ENCODE peak calls at places on chromosomes 11 and 22, in seven cellular contexts. T is ovary, F is endodermal cell, Y is H1, L is IMR-90, O is fibroblast of lung, B is right lobe of liver. Q is an unnamed sample.
A peak's percentile ranks its signal among the peaks of the same experiment; 100 is the strongest.

GRCh38 chr22:46078241-46079092 is 71.9 kb upstream of the PPARA start:
- DNase-seq in T (peak; percentile 82), F (no peak), Y (no peak), L (no peak), O (peak; percentile 84), B (peak; percentile 75), Q (peak; percentile 89)

GRCh38 chr11:65334696-65335295 is 1.1 kb downstream of the DPF2 start:
- DNase-seq in T (no peak), F (no peak), Y (no peak), L (no peak), O (peak; percentile 18), B (no peak), Q (no peak)

GRCh38 chr11:3093281-3094191 is 36.3 kb upstream of the CARS1 start:
- DNase-seq in T (no peak), F (peak; percentile 75), Y (no peak), L (no peak), O (no peak), B (no peak), Q (no peak)

GRCh38 chr11:117218133-117218915 is 13.5 kb downstream of the PCSK7 start:
- DNase-seq in T (peak; percentile 77), F (no peak), Y (no peak), L (peak; percentile 57), O (peak; percentile 78), B (no peak), Q (no peak)

GRCh38 chr11:73752903-73753302 is 8.0 kb downstream of the RAB6A start:
- DNase-seq in T (no peak), F (no peak), Y (no peak), L (no peak), O (peak; percentile 32), B (no peak), Q (no peak)

GRCh38 chr11:17558025-17558780 is 11.1 kb downstream of the OTOG start:
- DNase-seq in T (no peak), F (no peak), Y (no peak), L (no peak), O (no peak), B (peak; percentile 20), Q (no peak)

GRCh38 chr22:17013396-17014100 is 5.5 kb upstream of the GAB4 start:
- DNase-seq in T (no peak), F (no peak), Y (no peak), L (no peak), O (no peak), B (no peak), Q (no peak)

GRCh38 chr11:69114362-69114761 is 41.4 kb upstream of the SMIM38 start:
- DNase-seq in T (no peak), F (no peak), Y (no peak), L (no peak), O (no peak), B (no peak), Q (no peak)

GRCh38 chr11:127006311-127006710 is 5.7 kb upstream of the KIRREL3 start:
- DNase-seq in T (no peak), F (no peak), Y (no peak), L (peak; percentile 55), O (peak; percentile 69), B (no peak), Q (no peak)

GRCh38 chr22:49251371-49251770 is 576.3 kb downstream of the BRD1 start:
- DNase-seq in T (peak; percentile 7), F (peak; percentile 10), Y (no peak), L (no peak), O (no peak), B (peak; percentile 23), Q (no peak)

GRCh38 chr22:26527574-26528465 is 15.5 kb upstream of the TFIP11 start:
- DNase-seq in T (no peak), F (no peak), Y (no peak), L (no peak), O (no peak), B (no peak), Q (no peak)

GRCh38 chr22:44572414-44573207 is 74.6 kb upstream of the RTL6 start:
- DNase-seq in T (peak; percentile 24), F (no peak), Y (no peak), L (no peak), O (peak; percentile 8), B (peak; percentile 27), Q (no peak)

GRCh38 chr11:26947904-26948639 is 45.8 kb upstream of the FIBIN start:
- DNase-seq in T (no peak), F (no peak), Y (no peak), L (peak; percentile 23), O (peak; percentile 74), B (no peak), Q (no peak)

GRCh38 chr22:30823015-30823370 is 128.3 kb downstream of the OSBP2 start:
- DNase-seq in T (no peak), F (peak; percentile 82), Y (no peak), L (no peak), O (no peak), B (no peak), Q (no peak)

GRCh38 chr22:39710380-39711117 is 140.0 kb downstream of the CACNA1I start:
- DNase-seq in T (peak; percentile 47), F (no peak), Y (no peak), L (no peak), O (peak; percentile 8), B (no peak), Q (no peak)

GRCh38 chr11:121761171-121761570 is 308.4 kb upstream of the SORL1-AS1 start:
- DNase-seq in T (no peak), F (no peak), Y (no peak), L (no peak), O (no peak), B (no peak), Q (no peak)

DNA sequence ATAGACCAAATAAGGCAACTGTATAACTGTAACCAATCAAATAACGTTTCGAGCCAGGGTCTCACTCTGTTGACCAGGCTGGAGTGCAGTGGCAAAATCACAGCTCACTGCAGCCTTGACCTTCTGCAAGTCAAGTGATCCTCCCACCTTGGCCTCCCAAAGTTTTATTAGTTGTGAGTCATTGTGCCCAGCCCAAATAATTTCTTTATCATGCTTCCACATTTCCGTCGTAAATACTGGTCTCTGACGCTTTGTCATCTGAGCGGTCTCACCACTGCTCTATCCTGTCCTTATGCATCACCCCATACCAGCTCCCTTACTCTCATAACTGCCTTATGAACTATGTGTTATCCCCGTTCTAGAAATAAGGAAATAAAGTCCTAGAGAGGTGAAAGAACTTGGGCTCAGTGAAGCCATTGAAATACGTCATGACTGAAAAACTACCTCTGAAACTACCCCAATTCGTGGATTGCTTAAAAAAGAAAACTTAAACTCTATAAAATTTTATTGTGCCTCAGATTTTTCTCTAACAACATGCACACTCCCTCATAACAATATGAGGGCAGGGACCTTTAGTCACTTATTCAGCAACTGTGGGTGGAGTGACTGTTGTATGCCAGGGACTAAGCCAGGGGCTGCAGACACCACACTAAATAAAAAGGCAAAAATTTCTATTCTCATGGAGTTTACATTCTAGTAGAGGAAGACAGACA is 15.8 kb upstream of the RTN4RL2 start:
- DNase-seq in T (no peak), F (no peak), Y (no peak), L (no peak), O (no peak), B (no peak), Q (no peak)
- H3K27ac ChIP-seq in T (no peak overlapping the region), F (no peak overlapping the region), Y (no peak overlapping the region), L (no peak overlapping the region), O (no peak overlapping the region), B (no peak overlapping the region), Q (no peak overlapping the region)

GRCh38 chr22:36325163-36326031 is 62.4 kb downstream of the MYH9 start:
- DNase-seq in T (peak; percentile 68), F (no peak), Y (no peak), L (peak; percentile 86), O (peak; percentile 99), B (no peak), Q (no peak)

GRCh38 chr22:36323182-36323854 is 64.4 kb downstream of the MYH9 start:
- DNase-seq in T (no peak), F (no peak), Y (no peak), L (peak; percentile 71), O (peak; percentile 81), B (no peak), Q (no peak)

GRCh38 chr22:36323855-36324331 is 63.9 kb downstream of the MYH9 start:
- DNase-seq in T (no peak), F (no peak), Y (no peak), L (no peak), O (peak; percentile 74), B (no peak), Q (no peak)

GRCh38 chr22:36322602-36322915 is 65.2 kb downstream of the MYH9 start:
- DNase-seq in T (no peak), F (no peak), Y (no peak), L (no peak), O (no peak), B (no peak), Q (no peak)

DNA sequence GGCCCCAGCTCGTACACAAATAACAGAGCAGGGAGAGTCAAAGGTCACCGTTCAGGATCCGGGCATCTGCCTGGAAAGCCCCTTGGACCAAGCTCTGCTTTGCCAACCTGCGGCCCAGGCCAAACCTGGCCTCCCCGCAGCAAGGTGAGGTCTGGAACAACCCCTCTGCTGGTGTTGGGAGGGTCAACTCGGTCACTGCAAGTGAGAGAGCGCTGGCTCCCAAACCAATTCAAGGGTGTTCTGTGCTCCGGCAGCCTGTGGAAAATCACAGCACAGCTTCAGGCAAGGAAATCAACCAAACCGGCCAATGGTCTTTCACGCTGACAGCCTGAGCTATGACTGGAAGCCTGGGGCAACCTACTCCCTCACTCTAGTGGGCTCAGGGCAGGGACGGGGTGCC is 63.4 kb downstream of the MYH9 start:
- DNase-seq in T (no peak), F (no peak), Y (no peak), L (no peak), O (no peak), B (no peak), Q (no peak)
- H3K4me3 ChIP-seq in T (no peak overlapping the region), F (no peak overlapping the region), Y (no peak overlapping the region), L (no peak overlapping the region), O (no peak overlapping the region), B (no peak overlapping the region), Q (no peak overlapping the region)

GRCh38 chr11:28350216-28350615 is 242.0 kb downstream of the METTL15 start:
- DNase-seq in T (no peak), F (no peak), Y (no peak), L (no peak), O (no peak), B (no peak), Q (no peak)

DNA sequence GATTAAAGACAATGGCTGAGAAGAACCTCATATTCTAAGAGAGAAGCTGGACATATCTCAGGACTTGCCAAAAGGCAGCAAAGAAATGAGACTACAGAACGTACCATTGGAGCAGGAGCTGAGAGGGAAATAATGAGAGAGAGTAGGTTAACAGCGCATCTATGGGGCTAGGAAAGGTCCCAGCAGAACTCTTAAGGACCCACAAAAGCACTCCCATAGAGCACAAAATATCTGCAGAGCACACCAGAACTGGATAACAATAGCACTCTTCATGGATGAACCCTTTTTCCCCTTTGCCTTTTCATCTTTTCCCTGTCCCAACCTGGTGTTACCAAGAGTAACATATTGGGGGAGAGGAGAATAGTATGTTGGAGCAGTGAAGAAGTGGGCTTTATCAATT is 245.8 kb downstream of the METTL15 start:
- DNase-seq in T (no peak), F (no peak), Y (no peak), L (no peak), O (no peak), B (no peak), Q (no peak)
- TF ChIP-seq CTCF in T (no peak), F (no peak), Y (no peak), L (no peak), O (no peak), B (no peak), Q (no peak)

GRCh38 chr22:41668971-41669911 is 19.4 kb downstream of the SNU13 start:
- DNase-seq in T (no peak), F (no peak), Y (no peak), L (peak; percentile 85), O (peak; percentile 79), B (no peak), Q (no peak)
- H3K27ac ChIP-seq in T (no peak overlapping the region), F (no peak overlapping the region), Y (no peak overlapping the region), L (peak overlapping the region; percentile 66), O (peak overlapping the region; percentile 62), B (no peak overlapping the region), Q (no peak overlapping the region)